ENCODE peak calls at places on chromosomes 11 and 22, in nine cellular contexts. One of them, this sample, is unnamed.

GRCh38 chr11:19472679-19473078 is 231.9 kb upstream of the E2F8 start:
- DNase-seq in stimulated activated naive CD8-positive, alpha-beta T cell treated with anti-CD3 and anti-CD28 coated beads, Interleukin-15, Interleukin-2, amounts not matched to agents 100 U/mL and 50 U/mL, for 24 hours: no peak
- DNase-seq in A549: no peak
- DNase-seq in IMR-90: no peak
- DNase-seq in stimulated activated naive CD4-positive, alpha-beta T cell: no peak
- DNase-seq in HTR-8/SVneo: no peak
- DNase-seq in RWPE1: no peak
- DNase-seq in AG09319: no peak
- DNase-seq in sigmoid colon: no peak
- DNase-seq in this sample: no peak

GRCh38 chr22:20130319-20130718 is 1.3 kb upstream of the ZDHHC8 start:
- DNase-seq in stimulated activated naive CD8-positive, alpha-beta T cell treated with anti-CD3 and anti-CD28 coated beads, Interleukin-15, Interleukin-2, amounts not matched to agents 100 U/mL and 50 U/mL, for 24 hours: no peak
- DNase-seq in AG09319: no peak
- DNase-seq in RWPE1: no peak
- DNase-seq in A549: no peak
- DNase-seq in IMR-90: no peak
- DNase-seq in sigmoid colon: no peak
- DNase-seq in HTR-8/SVneo: no peak
- DNase-seq in stimulated activated naive CD4-positive, alpha-beta T cell: no peak
- DNase-seq in this sample: no peak

GRCh38 chr11:64717268-64717578 is 5.8 kb downstream of the NRXN2 start:
- DNase-seq in HTR-8/SVneo: no peak
- DNase-seq in RWPE1: no peak
- DNase-seq in stimulated activated naive CD8-positive, alpha-beta T cell treated with anti-CD3 and anti-CD28 coated beads, Interleukin-15, Interleukin-2, amounts not matched to agents 100 U/mL and 50 U/mL, for 24 hours: no peak
- DNase-seq in A549: no peak
- DNase-seq in AG09319: no peak
- DNase-seq in IMR-90: no peak
- DNase-seq in sigmoid colon: no peak
- DNase-seq in stimulated activated naive CD4-positive, alpha-beta T cell: no peak
- DNase-seq in this sample: no peak

GRCh38 chr22:49960967-49961600 is 512 bp downstream of the PIM3 start:
- DNase-seq in sigmoid colon: peak; percentile 76
- DNase-seq in IMR-90: no peak
- DNase-seq in stimulated activated naive CD4-positive, alpha-beta T cell: no peak
- DNase-seq in stimulated activated naive CD8-positive, alpha-beta T cell treated with anti-CD3 and anti-CD28 coated beads, Interleukin-15, Interleukin-2, amounts not matched to agents 100 U/mL and 50 U/mL, for 24 hours: peak; percentile 58
- DNase-seq in HTR-8/SVneo: no peak
- DNase-seq in A549: no peak
- DNase-seq in RWPE1: no peak
- DNase-seq in AG09319: no peak
- DNase-seq in this sample: peak; percentile 78

GRCh38 chr22:40571887-40572286 is 64.6 kb downstream of the MRTFA start:
- DNase-seq in stimulated activated naive CD8-positive, alpha-beta T cell treated with anti-CD3 and anti-CD28 coated beads, Interleukin-15, Interleukin-2, amounts not matched to agents 100 U/mL and 50 U/mL, for 24 hours: no peak
- DNase-seq in IMR-90: no peak
- DNase-seq in A549: no peak
- DNase-seq in RWPE1: no peak
- DNase-seq in HTR-8/SVneo: no peak
- DNase-seq in AG09319: no peak
- DNase-seq in sigmoid colon: no peak
- DNase-seq in stimulated activated naive CD4-positive, alpha-beta T cell: no peak
- DNase-seq in this sample: no peak

GRCh38 chr11:84855846-84856245 is 771.3 kb downstream of the DLG2 start:
- DNase-seq in IMR-90: peak; percentile 47
- DNase-seq in stimulated activated naive CD8-positive, alpha-beta T cell treated with anti-CD3 and anti-CD28 coated beads, Interleukin-15, Interleukin-2, amounts not matched to agents 100 U/mL and 50 U/mL, for 24 hours: no peak
- DNase-seq in A549: no peak
- DNase-seq in AG09319: peak; percentile 1
- DNase-seq in RWPE1: no peak
- DNase-seq in stimulated activated naive CD4-positive, alpha-beta T cell: no peak
- DNase-seq in HTR-8/SVneo: peak; percentile 10
- DNase-seq in sigmoid colon: no peak
- DNase-seq in this sample: no peak

GRCh38 chr11:133945087-133945974 is 11.4 kb downstream of the IGSF9B start:
- DNase-seq in sigmoid colon: peak; percentile 83
- DNase-seq in IMR-90: peak; percentile 14
- DNase-seq in A549: no peak
- DNase-seq in AG09319: no peak
- DNase-seq in HTR-8/SVneo: no peak
- DNase-seq in stimulated activated naive CD8-positive, alpha-beta T cell treated with anti-CD3 and anti-CD28 coated beads, Interleukin-15, Interleukin-2, amounts not matched to agents 100 U/mL and 50 U/mL, for 24 hours: peak; percentile 87
- DNase-seq in RWPE1: no peak
- DNase-seq in stimulated activated naive CD4-positive, alpha-beta T cell: peak; percentile 83
- DNase-seq in this sample: peak; percentile 53

GRCh38 chr11:72627594-72628281 is 46.5 kb downstream of the PDE2A start:
- DNase-seq in stimulated activated naive CD8-positive, alpha-beta T cell treated with anti-CD3 and anti-CD28 coated beads, Interleukin-15, Interleukin-2, amounts not matched to agents 100 U/mL and 50 U/mL, for 24 hours: no peak
- DNase-seq in IMR-90: no peak
- DNase-seq in HTR-8/SVneo: no peak
- DNase-seq in RWPE1: no peak
- DNase-seq in AG09319: no peak
- DNase-seq in A549: no peak
- DNase-seq in stimulated activated naive CD4-positive, alpha-beta T cell: no peak
- DNase-seq in sigmoid colon: peak; percentile 93
- DNase-seq in this sample: no peak

GRCh38 chr11:125378596-125378995 is 117.5 kb downstream of the FEZ1 start:
- DNase-seq in RWPE1: no peak
- DNase-seq in IMR-90: no peak
- DNase-seq in AG09319: no peak
- DNase-seq in sigmoid colon: no peak
- DNase-seq in HTR-8/SVneo: no peak
- DNase-seq in stimulated activated naive CD4-positive, alpha-beta T cell: no peak
- DNase-seq in stimulated activated naive CD8-positive, alpha-beta T cell treated with anti-CD3 and anti-CD28 coated beads, Interleukin-15, Interleukin-2, amounts not matched to agents 100 U/mL and 50 U/mL, for 24 hours: no peak
- DNase-seq in A549: no peak
- DNase-seq in this sample: no peak

GRCh38 chr11:117872962-117873827 is 3.3 kb downstream of the FXYD6 start:
- DNase-seq in AG09319: no peak
- DNase-seq in IMR-90: no peak
- DNase-seq in RWPE1: no peak
- DNase-seq in stimulated activated naive CD4-positive, alpha-beta T cell: no peak
- DNase-seq in sigmoid colon: no peak
- DNase-seq in HTR-8/SVneo: no peak
- DNase-seq in stimulated activated naive CD8-positive, alpha-beta T cell treated with anti-CD3 and anti-CD28 coated beads, Interleukin-15, Interleukin-2, amounts not matched to agents 100 U/mL and 50 U/mL, for 24 hours: no peak
- DNase-seq in A549: no peak
- DNase-seq in this sample: no peak

GRCh38 chr11:62427630-62428233 is 8.9 kb downstream of the SCGB1A1 start:
- DNase-seq in HTR-8/SVneo: no peak
- DNase-seq in AG09319: no peak
- DNase-seq in stimulated activated naive CD4-positive, alpha-beta T cell: no peak
- DNase-seq in sigmoid colon: no peak
- DNase-seq in IMR-90: peak; percentile 58
- DNase-seq in stimulated activated naive CD8-positive, alpha-beta T cell treated with anti-CD3 and anti-CD28 coated beads, Interleukin-15, Interleukin-2, amounts not matched to agents 100 U/mL and 50 U/mL, for 24 hours: no peak
- DNase-seq in RWPE1: no peak
- DNase-seq in A549: no peak
- DNase-seq in this sample: no peak

GRCh38 chr11:62394825-62395538 is 23.9 kb upstream of the SCGB1A1 start:
- DNase-seq in HTR-8/SVneo: peak; percentile 81
- DNase-seq in sigmoid colon: peak; percentile 94
- DNase-seq in RWPE1: peak; percentile 87
- DNase-seq in IMR-90: peak; percentile 80
- DNase-seq in stimulated activated naive CD4-positive, alpha-beta T cell: peak; percentile 48
- DNase-seq in A549: peak; percentile 93
- DNase-seq in AG09319: peak; percentile 61
- DNase-seq in stimulated activated naive CD8-positive, alpha-beta T cell treated with anti-CD3 and anti-CD28 coated beads, Interleukin-15, Interleukin-2, amounts not matched to agents 100 U/mL and 50 U/mL, for 24 hours: peak; percentile 42
- DNase-seq in this sample: peak; percentile 77

GRCh38 chr11:118194835-118195627 is 18.6 kb upstream of the SCN2B start:
- DNase-seq in stimulated activated naive CD4-positive, alpha-beta T cell: no peak
- DNase-seq in AG09319: peak; percentile 66
- DNase-seq in stimulated activated naive CD8-positive, alpha-beta T cell treated with anti-CD3 and anti-CD28 coated beads, Interleukin-15, Interleukin-2, amounts not matched to agents 100 U/mL and 50 U/mL, for 24 hours: no peak
- DNase-seq in HTR-8/SVneo: no peak
- DNase-seq in sigmoid colon: peak; percentile 95
- DNase-seq in IMR-90: peak; percentile 64
- DNase-seq in A549: peak; percentile 62
- DNase-seq in RWPE1: peak; percentile 86
- DNase-seq in this sample: peak; percentile 81

GRCh38 chr22:37157516-37158289 is 8.0 kb upstream of the IL2RB start:
- DNase-seq in RWPE1: no peak
- DNase-seq in HTR-8/SVneo: no peak
- DNase-seq in AG09319: no peak
- DNase-seq in A549: no peak
- DNase-seq in stimulated activated naive CD8-positive, alpha-beta T cell treated with anti-CD3 and anti-CD28 coated beads, Interleukin-15, Interleukin-2, amounts not matched to agents 100 U/mL and 50 U/mL, for 24 hours: no peak
- DNase-seq in stimulated activated naive CD4-positive, alpha-beta T cell: no peak
- DNase-seq in sigmoid colon: no peak
- DNase-seq in IMR-90: peak; percentile 31
- DNase-seq in this sample: no peak

GRCh38 chr11:75547617-75548054 is 14.4 kb upstream of the SERPINH1 start:
- DNase-seq in HTR-8/SVneo: peak; percentile 94
- DNase-seq in A549: peak; percentile 89
- DNase-seq in stimulated activated naive CD8-positive, alpha-beta T cell treated with anti-CD3 and anti-CD28 coated beads, Interleukin-15, Interleukin-2, amounts not matched to agents 100 U/mL and 50 U/mL, for 24 hours: peak; percentile 54
- DNase-seq in IMR-90: peak; percentile 65
- DNase-seq in stimulated activated naive CD4-positive, alpha-beta T cell: no peak
- DNase-seq in RWPE1: peak; percentile 78
- DNase-seq in AG09319: no peak
- DNase-seq in sigmoid colon: peak; percentile 89
- DNase-seq in this sample: peak; percentile 61

GRCh38 chr11:68127791-68128681 is 6.8 kb upstream of the CHKA start:
- DNase-seq in AG09319: peak; percentile 18
- DNase-seq in sigmoid colon: peak; percentile 78
- DNase-seq in stimulated activated naive CD4-positive, alpha-beta T cell: no peak
- DNase-seq in RWPE1: no peak
- DNase-seq in IMR-90: peak; percentile 40
- DNase-seq in A549: no peak
- DNase-seq in stimulated activated naive CD8-positive, alpha-beta T cell treated with anti-CD3 and anti-CD28 coated beads, Interleukin-15, Interleukin-2, amounts not matched to agents 100 U/mL and 50 U/mL, for 24 hours: no peak
- DNase-seq in HTR-8/SVneo: no peak
- DNase-seq in this sample: peak; percentile 68

GRCh38 chr22:35477911-35478582 is 62.6 kb upstream of the RASD2 start:
- DNase-seq in RWPE1: peak; percentile 69
- DNase-seq in stimulated activated naive CD4-positive, alpha-beta T cell: no peak
- DNase-seq in A549: peak; percentile 38
- DNase-seq in sigmoid colon: peak; percentile 95
- DNase-seq in stimulated activated naive CD8-positive, alpha-beta T cell treated with anti-CD3 and anti-CD28 coated beads, Interleukin-15, Interleukin-2, amounts not matched to agents 100 U/mL and 50 U/mL, for 24 hours: no peak
- DNase-seq in IMR-90: peak; percentile 91
- DNase-seq in AG09319: no peak
- DNase-seq in HTR-8/SVneo: peak; percentile 82
- DNase-seq in this sample: peak; percentile 76

GRCh38 chr11:61528114-61528513 is 19.6 kb downstream of the LRRC10B start:
- DNase-seq in RWPE1: no peak
- DNase-seq in stimulated activated naive CD8-positive, alpha-beta T cell treated with anti-CD3 and anti-CD28 coated beads, Interleukin-15, Interleukin-2, amounts not matched to agents 100 U/mL and 50 U/mL, for 24 hours: no peak
- DNase-seq in IMR-90: no peak
- DNase-seq in HTR-8/SVneo: no peak
- DNase-seq in stimulated activated naive CD4-positive, alpha-beta T cell: no peak
- DNase-seq in A549: no peak
- DNase-seq in AG09319: no peak
- DNase-seq in sigmoid colon: no peak
- DNase-seq in this sample: no peak

GRCh38 chr11:69060005-69060404 is 11.3 kb downstream of the TPCN2 start:
- DNase-seq in stimulated activated naive CD8-positive, alpha-beta T cell treated with anti-CD3 and anti-CD28 coated beads, Interleukin-15, Interleukin-2, amounts not matched to agents 100 U/mL and 50 U/mL, for 24 hours: no peak
- DNase-seq in sigmoid colon: no peak
- DNase-seq in stimulated activated naive CD4-positive, alpha-beta T cell: no peak
- DNase-seq in RWPE1: no peak
- DNase-seq in HTR-8/SVneo: no peak
- DNase-seq in IMR-90: no peak
- DNase-seq in AG09319: no peak
- DNase-seq in A549: no peak
- DNase-seq in this sample: no peak

GRCh38 chr11:92948116-92948515 is 21.3 kb upstream of the MTNR1B start:
- DNase-seq in IMR-90: no peak
- DNase-seq in sigmoid colon: no peak
- DNase-seq in HTR-8/SVneo: no peak
- DNase-seq in stimulated activated naive CD4-positive, alpha-beta T cell: no peak
- DNase-seq in A549: peak; percentile 41
- DNase-seq in AG09319: no peak
- DNase-seq in stimulated activated naive CD8-positive, alpha-beta T cell treated with anti-CD3 and anti-CD28 coated beads, Interleukin-15, Interleukin-2, amounts not matched to agents 100 U/mL and 50 U/mL, for 24 hours: no peak
- DNase-seq in RWPE1: no peak
- DNase-seq in this sample: peak; percentile 59

GRCh38 chr22:34877506-34877905 is 188.5 kb upstream of the ISX start:
- DNase-seq in IMR-90: no peak
- DNase-seq in stimulated activated naive CD8-positive, alpha-beta T cell treated with anti-CD3 and anti-CD28 coated beads, Interleukin-15, Interleukin-2, amounts not matched to agents 100 U/mL and 50 U/mL, for 24 hours: no peak
- DNase-seq in sigmoid colon: no peak
- DNase-seq in stimulated activated naive CD4-positive, alpha-beta T cell: no peak
- DNase-seq in A549: no peak
- DNase-seq in AG09319: no peak
- DNase-seq in HTR-8/SVneo: no peak
- DNase-seq in RWPE1: no peak
- DNase-seq in this sample: no peak

GRCh38 chr22:39431821-39432251 is 25.0 kb upstream of the MGAT3 start:
- DNase-seq in HTR-8/SVneo: no peak
- DNase-seq in stimulated activated naive CD4-positive, alpha-beta T cell: no peak
- DNase-seq in IMR-90: peak; percentile 34
- DNase-seq in A549: no peak
- DNase-seq in RWPE1: no peak
- DNase-seq in AG09319: no peak
- DNase-seq in sigmoid colon: no peak
- DNase-seq in stimulated activated naive CD8-positive, alpha-beta T cell treated with anti-CD3 and anti-CD28 coated beads, Interleukin-15, Interleukin-2, amounts not matched to agents 100 U/mL and 50 U/mL, for 24 hours: no peak
- DNase-seq in this sample: no peak

GRCh38 chr22:40204331-40205116 is 26.8 kb downstream of the TNRC6B start:
- DNase-seq in sigmoid colon: no peak
- DNase-seq in IMR-90: peak; percentile 73
- DNase-seq in A549: no peak
- DNase-seq in AG09319: peak; percentile 46
- DNase-seq in stimulated activated naive CD8-positive, alpha-beta T cell treated with anti-CD3 and anti-CD28 coated beads, Interleukin-15, Interleukin-2, amounts not matched to agents 100 U/mL and 50 U/mL, for 24 hours: no peak
- DNase-seq in stimulated activated naive CD4-positive, alpha-beta T cell: no peak
- DNase-seq in RWPE1: no peak
- DNase-seq in HTR-8/SVneo: peak; percentile 5
- DNase-seq in this sample: no peak

GRCh38 chr11:98734686-98735085 is 286.1 kb upstream of the CNTN5 start:
- DNase-seq in HTR-8/SVneo: no peak
- DNase-seq in AG09319: no peak
- DNase-seq in RWPE1: no peak
- DNase-seq in stimulated activated naive CD4-positive, alpha-beta T cell: no peak
- DNase-seq in sigmoid colon: no peak
- DNase-seq in A549: no peak
- DNase-seq in IMR-90: no peak
- DNase-seq in stimulated activated naive CD8-positive, alpha-beta T cell treated with anti-CD3 and anti-CD28 coated beads, Interleukin-15, Interleukin-2, amounts not matched to agents 100 U/mL and 50 U/mL, for 24 hours: no peak
- DNase-seq in this sample: no peak

GRCh38 chr22:47034905-47035419 is 272.5 kb downstream of the TBC1D22A start:
- DNase-seq in RWPE1: no peak
- DNase-seq in sigmoid colon: peak; percentile 54
- DNase-seq in AG09319: no peak
- DNase-seq in stimulated activated naive CD4-positive, alpha-beta T cell: no peak
- DNase-seq in A549: no peak
- DNase-seq in stimulated activated naive CD8-positive, alpha-beta T cell treated with anti-CD3 and anti-CD28 coated beads, Interleukin-15, Interleukin-2, amounts not matched to agents 100 U/mL and 50 U/mL, for 24 hours: no peak
- DNase-seq in HTR-8/SVneo: no peak
- DNase-seq in IMR-90: no peak
- DNase-seq in this sample: peak; percentile 38

GRCh38 chr11:43927925-43928707 is 14.3 kb upstream of the C11orf96 start:
- DNase-seq in stimulated activated naive CD4-positive, alpha-beta T cell: no peak
- DNase-seq in HTR-8/SVneo: no peak
- DNase-seq in sigmoid colon: no peak
- DNase-seq in IMR-90: no peak
- DNase-seq in AG09319: no peak
- DNase-seq in stimulated activated naive CD8-positive, alpha-beta T cell treated with anti-CD3 and anti-CD28 coated beads, Interleukin-15, Interleukin-2, amounts not matched to agents 100 U/mL and 50 U/mL, for 24 hours: no peak
- DNase-seq in A549: no peak
- DNase-seq in RWPE1: no peak
- DNase-seq in this sample: no peak

GRCh38 chr22:28884754-28885375 is 1.5 kb downstream of the ZNRF3 start:
- DNase-seq in HTR-8/SVneo: no peak
- DNase-seq in RWPE1: no peak
- DNase-seq in A549: no peak
- DNase-seq in stimulated activated naive CD4-positive, alpha-beta T cell: no peak
- DNase-seq in stimulated activated naive CD8-positive, alpha-beta T cell treated with anti-CD3 and anti-CD28 coated beads, Interleukin-15, Interleukin-2, amounts not matched to agents 100 U/mL and 50 U/mL, for 24 hours: no peak
- DNase-seq in AG09319: no peak
- DNase-seq in sigmoid colon: peak; percentile 20
- DNase-seq in IMR-90: no peak
- DNase-seq in this sample: no peak

GRCh38 chr11:1966531-1966930 is 19.4 kb downstream of the MRPL23 start:
- DNase-seq in stimulated activated naive CD4-positive, alpha-beta T cell: no peak
- DNase-seq in stimulated activated naive CD8-positive, alpha-beta T cell treated with anti-CD3 and anti-CD28 coated beads, Interleukin-15, Interleukin-2, amounts not matched to agents 100 U/mL and 50 U/mL, for 24 hours: no peak
- DNase-seq in sigmoid colon: peak; percentile 5
- DNase-seq in AG09319: no peak
- DNase-seq in IMR-90: no peak
- DNase-seq in A549: no peak
- DNase-seq in HTR-8/SVneo: no peak
- DNase-seq in RWPE1: no peak
- DNase-seq in this sample: no peak

GRCh38 chr22:17260950-17261349 is 41.7 kb upstream of the ADA2 start:
- DNase-seq in AG09319: no peak
- DNase-seq in HTR-8/SVneo: no peak
- DNase-seq in RWPE1: no peak
- DNase-seq in IMR-90: no peak
- DNase-seq in sigmoid colon: no peak
- DNase-seq in A549: no peak
- DNase-seq in stimulated activated naive CD8-positive, alpha-beta T cell treated with anti-CD3 and anti-CD28 coated beads, Interleukin-15, Interleukin-2, amounts not matched to agents 100 U/mL and 50 U/mL, for 24 hours: no peak
- DNase-seq in stimulated activated naive CD4-positive, alpha-beta T cell: no peak
- DNase-seq in this sample: peak; percentile 50

GRCh38 chr11:83862033-83862432 is 575.9 kb upstream of the CCDC90B start:
- DNase-seq in IMR-90: no peak
- DNase-seq in stimulated activated naive CD8-positive, alpha-beta T cell treated with anti-CD3 and anti-CD28 coated beads, Interleukin-15, Interleukin-2, amounts not matched to agents 100 U/mL and 50 U/mL, for 24 hours: no peak
- DNase-seq in RWPE1: no peak
- DNase-seq in stimulated activated naive CD4-positive, alpha-beta T cell: no peak
- DNase-seq in HTR-8/SVneo: no peak
- DNase-seq in A549: no peak
- DNase-seq in AG09319: no peak
- DNase-seq in sigmoid colon: no peak
- DNase-seq in this sample: no peak

This sample was measured in mucosa of descending colon.